ENCODE peak calls at places on chromosomes 13 and 19, in seven cellular contexts. N, M, S, P, E, B and U are unnamed samples.

GRCh38 chr13:30681489-30682242 is 53.7 kb upstream of the ALOX5AP start:
- DNase-seq in N (no peak), M (peak; percentile 73), S (no peak), P (no peak), E (no peak), B (no peak), U (no peak)

GRCh38 chr19:49436381-49437017 is 4.8 kb downstream of the SLC17A7 start:
- DNase-seq in N (no peak), M (no peak), S (no peak), P (no peak), E (no peak), B (no peak), U (no peak)

GRCh38 chr13:25371608-25372274 is at the start of gene ATP8A2:
- DNase-seq in N (no peak), M (no peak), S (no peak), P (no peak), E (no peak), B (no peak), U (no peak)

GRCh38 chr19:45632468-45633196 is 6.6 kb downstream of the EML2 start:
- DNase-seq in N (peak; percentile 96), M (peak; percentile 94), S (no peak), P (peak; percentile 24), E (peak; percentile 88), B (no peak), U (no peak)

GRCh38 chr19:35055715-35056179 is 14.2 kb downstream of the HPN start:
- DNase-seq in N (no peak), M (no peak), S (no peak), P (no peak), E (peak; percentile 28), B (no peak), U (no peak)

GRCh38 chr19:7789447-7789846 is 26.4 kb downstream of the CLEC4M start:
- DNase-seq in N (no peak), M (no peak), S (peak; percentile 38), P (no peak), E (no peak), B (no peak), U (no peak)

GRCh38 chr13:84896128-84896527 is 903.1 kb downstream of the SLITRK6 start:
- DNase-seq in N (peak; percentile 10), M (peak; percentile 76), S (no peak), P (no peak), E (no peak), B (no peak), U (peak; percentile 20)

GRCh38 chr13:93227906-93228801 is 1.5 kb downstream of the GPC6 start:
- DNase-seq in N (peak; percentile 18), M (peak; percentile 93), S (no peak), P (peak; percentile 55), E (peak; percentile 54), B (no peak), U (no peak)

GRCh38 chr13:26605845-26606244 is 48.4 kb downstream of the WASF3 start:
- DNase-seq in N (no peak), M (no peak), S (no peak), P (no peak), E (no peak), B (no peak), U (no peak)

GRCh38 chr19:48746738-48747575 is at the start of gene IZUMO1:
- DNase-seq in N (peak; percentile 93), M (peak; percentile 97), S (no peak), P (no peak), E (no peak), B (no peak), U (peak; percentile 48)

GRCh38 chr19:11457831-11458230 is 22.4 kb downstream of the PRKCSH start:
- DNase-seq in N (no peak), M (no peak), S (no peak), P (no peak), E (no peak), B (no peak), U (no peak)

GRCh38 chr13:80547885-80548284 is 207.0 kb upstream of the SPRY2 start:
- DNase-seq in N (no peak), M (peak; percentile 83), S (no peak), P (no peak), E (no peak), B (no peak), U (no peak)

GRCh38 chr13:60356970-60357369 is 40.0 kb upstream of the TDRD3 start:
- DNase-seq in N (no peak), M (no peak), S (no peak), P (no peak), E (no peak), B (no peak), U (no peak)

GRCh38 chr13:65926750-65927171 is 1303.4 kb downstream of the PCDH9 start:
- DNase-seq in N (no peak), M (peak; percentile 37), S (no peak), P (no peak), E (no peak), B (no peak), U (no peak)

GRCh38 chr13:110690516-110690915 is 15.4 kb downstream of the CARS2 start:
- DNase-seq in N (no peak), M (no peak), S (no peak), P (no peak), E (no peak), B (no peak), U (no peak)

GRCh38 chr13:102555914-102556553 is 40.8 kb upstream of the TPP2 start:
- DNase-seq in N (peak; percentile 11), M (peak; percentile 47), S (no peak), P (no peak), E (peak; percentile 17), B (no peak), U (peak; percentile 20)

GRCh38 chr13:30128591-30128990 is 178.8 kb downstream of the KATNAL1 start:
- DNase-seq in N (no peak), M (no peak), S (no peak), P (no peak), E (no peak), B (no peak), U (no peak)

GRCh38 chr19:52494518-52494917 is 33.0 kb upstream of the ZNF808 start:
- DNase-seq in N (peak; percentile 9), M (no peak), S (no peak), P (no peak), E (no peak), B (no peak), U (no peak)

GRCh38 chr19:29537181-29537580 is 11.4 kb downstream of the VSTM2B start:
- DNase-seq in N (no peak), M (no peak), S (no peak), P (no peak), E (no peak), B (no peak), U (no peak)